ENCODE peak calls at places on chromosomes 4 and X, in six cellular contexts. G, A, Z, Q, I and U are unnamed samples.
A peak's percentile ranks its signal among the peaks of the same experiment; 100 is the strongest.

GRCh38 chr4:125522992-125523391 is 208.2 kb downstream of the FAT4 start:
- DNase-seq in Z (no peak), I (no peak), Q (no peak), A (no peak), G (no peak), U (no peak)

GRCh38 chr4:120977435-120977997 is 55.0 kb upstream of the PRDM5 start:
- DNase-seq in I (no peak), Z (peak; percentile 59), Q (peak; percentile 73), G (peak; percentile 33), A (peak; percentile 59), U (no peak)

GRCh38 chr4:78987683-78988082 is 48.4 kb upstream of the PAQR3 start:
- DNase-seq in Z (no peak), A (no peak), G (no peak), Q (no peak), I (no peak), U (no peak)

GRCh38 chrX:128816919-128817318 is 706.4 kb downstream of the SMARCA1 start:
- DNase-seq in Z (no peak), Q (no peak), A (no peak), G (no peak), I (no peak), U (no peak)

GRCh38 chr4:94758141-94758699 is 465 bp downstream of the BMPR1B start:
- DNase-seq in A (peak; percentile 49), Z (peak; percentile 33), I (peak; percentile 33), Q (peak; percentile 22), G (no peak), U (no peak)

GRCh38 chrX:73214366-73215094 is at the start of gene NAP1L2:
- DNase-seq in I (peak; percentile 51), A (peak; percentile 17), Q (peak; percentile 6), Z (peak; percentile 61), G (no peak), U (peak; percentile 12)

GRCh38 chr4:80535551-80535950 is 200.0 kb downstream of the CFAP299 start:
- DNase-seq in G (no peak), Q (no peak), Z (no peak), I (no peak), A (no peak), U (no peak)

GRCh38 chrX:149302705-149303104 is 202.4 kb downstream of the IDS start:
- DNase-seq in I (no peak), A (no peak), G (no peak), Q (no peak), Z (no peak), U (no peak)

GRCh38 chr4:71188197-71188625 is 150.6 kb upstream of the SLC4A4 start:
- DNase-seq in I (no peak), G (no peak), A (no peak), Q (no peak), Z (no peak), U (no peak)

GRCh38 chr4:187606581-187606980 is 389.0 kb upstream of the ZFP42 start:
- DNase-seq in Q (peak; percentile 72), I (no peak), A (peak; percentile 50), G (no peak), Z (peak; percentile 38), U (no peak)

GRCh38 chr4:43234626-43235025 is 342.1 kb downstream of the GRXCR1 start:
- DNase-seq in Z (no peak), A (no peak), Q (peak; percentile 66), I (no peak), G (no peak), U (no peak)

GRCh38 chr4:3174371-3175338 is 74.3 kb upstream of the MSANTD1 start:
- DNase-seq in G (no peak), Q (no peak), A (no peak), Z (no peak), I (no peak), U (no peak)

GRCh38 chrX:100654256-100654655 is 10.3 kb downstream of the SRPX2 start:
- DNase-seq in Z (peak; percentile 9), I (no peak), A (peak; percentile 46), G (no peak), Q (peak; percentile 48), U (no peak)

GRCh38 chr4:15706646-15707362 is 3.9 kb downstream of the BST1 start:
- DNase-seq in A (no peak), I (no peak), Q (peak; percentile 20), G (no peak), Z (no peak), U (no peak)

GRCh38 chrX:43595931-43596330 is 60.2 kb upstream of the MAOA start:
- DNase-seq in Z (no peak), G (no peak), I (no peak), A (no peak), Q (peak; percentile 58), U (no peak)

GRCh38 chr4:106277140-106277680 is 38.8 kb downstream of the TBCK start:
- DNase-seq in Q (no peak), I (no peak), A (peak; percentile 64), Z (no peak), G (no peak), U (no peak)

GRCh38 chrX:117972681-117973080 is 143.9 kb downstream of the KLHL13 start:
- DNase-seq in Q (no peak), G (no peak), A (peak; percentile 62), I (no peak), Z (no peak), U (no peak)

GRCh38 chrX:39418936-39419659 is 617.8 kb downstream of the MID1IP1 start:
- DNase-seq in Q (peak; percentile 14), I (no peak), A (peak; percentile 73), G (no peak), Z (peak; percentile 51), U (no peak)

GRCh38 chr4:140367738-140368137 is 5.7 kb upstream of the SCOC start:
- DNase-seq in A (peak; percentile 55), I (no peak), Z (no peak), Q (peak; percentile 3), G (peak; percentile 8), U (no peak)

GRCh38 chr4:51894246-51894645 is 51.3 kb downstream of the DCUN1D4 start:
- DNase-seq in A (peak; percentile 50), Q (peak; percentile 6), Z (no peak), I (no peak), G (no peak), U (no peak)

GRCh38 chrX:154802838-154803410 is 2.4 kb downstream of the MPP1 start:
- DNase-seq in A (no peak), I (no peak), Q (no peak), G (no peak), Z (no peak), U (no peak)
- H3K9me3 ChIP-seq in A (no peaks in the 10 kb centered on the region), I (no peaks in the 10 kb centered on the region), Q (no peaks in the 10 kb centered on the region), G (no peaks in the 10 kb centered on the region), Z (no peaks in the 10 kb centered on the region), U (no peaks in the 10 kb centered on the region)

GRCh38 chr4:91829531-91829930 is 474.2 kb upstream of the GRID2 start:
- DNase-seq in I (no peak), A (no peak), G (no peak), Q (peak; percentile 48), Z (no peak), U (no peak)

GRCh38 chr4:91827914-91828313 is 475.9 kb upstream of the GRID2 start:
- DNase-seq in I (no peak), G (no peak), A (no peak), Q (no peak), Z (no peak), U (no peak)

GRCh38 chr4:91826186-91826585 is 477.6 kb upstream of the GRID2 start:
- DNase-seq in Q (peak; percentile 56), I (no peak), Z (no peak), G (no peak), A (no peak), U (no peak)

DNA sequence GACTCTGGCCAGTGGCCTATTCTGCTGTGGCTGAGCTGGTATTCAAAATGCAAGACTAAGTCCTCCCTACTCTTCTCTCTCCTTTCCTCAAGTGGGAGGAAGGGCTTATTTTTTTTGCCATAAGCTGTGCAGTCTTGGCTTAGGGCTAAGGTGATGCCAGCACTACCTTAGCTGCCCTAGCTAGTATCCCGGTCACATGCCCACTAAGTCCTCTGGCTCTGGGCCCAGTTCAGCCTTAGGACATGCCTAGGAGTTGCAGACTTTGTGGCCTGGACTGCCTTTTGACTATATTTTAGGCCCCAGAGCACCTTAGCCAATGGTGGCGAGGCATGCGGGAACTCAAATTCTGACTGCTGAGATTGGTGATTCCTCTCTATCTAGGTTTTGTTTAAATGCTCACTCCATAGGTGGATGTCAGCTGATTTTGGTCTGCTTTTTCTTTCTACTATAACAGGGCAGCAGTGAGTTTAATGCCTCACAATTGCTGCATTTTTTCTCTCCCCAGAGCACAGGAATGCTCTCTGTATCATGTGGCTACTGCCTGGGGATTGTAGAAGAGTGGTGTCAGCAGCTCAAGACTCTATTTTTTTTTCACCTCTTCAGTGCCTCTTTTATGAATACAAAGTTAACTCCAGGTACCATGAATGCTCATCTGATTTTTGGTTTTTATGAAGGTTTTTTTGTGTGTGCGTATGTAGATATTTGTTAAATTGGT is 472.9 kb upstream of the GRID2 start:
- DNase-seq in I (no peak), Q (no peak), G (no peak), A (no peak), Z (no peak), U (no peak)
- H3K9me3 ChIP-seq in I (no peaks in the 10 kb centered on the region), Q (no peaks in the 10 kb centered on the region), G (peaks cover 17% of the 10 kb centered on the region), A (no peaks in the 10 kb centered on the region), Z (no peaks in the 10 kb centered on the region), U (peaks cover 6% of the 10 kb centered on the region)

DNA sequence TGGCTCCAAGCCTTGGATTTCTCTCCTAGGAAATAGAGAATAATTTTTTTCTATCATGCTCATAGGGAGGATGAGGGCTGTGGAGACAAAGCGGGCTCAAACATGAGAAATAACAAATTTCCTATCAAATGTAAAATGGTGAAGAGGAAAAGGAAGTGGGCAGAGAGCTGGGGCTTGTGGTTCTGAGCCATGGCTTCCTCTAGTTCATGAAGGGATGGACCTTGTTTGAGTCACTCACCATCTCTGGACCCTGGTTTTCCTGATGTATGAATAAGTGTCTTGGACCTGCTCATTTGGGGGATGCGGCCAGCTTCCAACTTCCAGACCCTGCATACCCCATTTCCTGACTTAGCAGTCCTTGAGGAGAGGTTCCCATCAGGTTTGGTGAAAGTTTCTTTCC is 63.0 kb downstream of the MSX1 start:
- DNase-seq in A (no peak), Z (no peak), G (no peak), I (no peak), Q (no peak), U (no peak)
- H3K9me3 ChIP-seq in A (no peaks in the 10 kb centered on the region), Z (no peaks in the 10 kb centered on the region), G (no peaks in the 10 kb centered on the region), I (no peaks in the 10 kb centered on the region), Q (no peaks in the 10 kb centered on the region), U (no peaks in the 10 kb centered on the region)

GRCh38 chr4:40811886-40812857 is 62.4 kb downstream of the NSUN7 start:
- DNase-seq in Q (peak; percentile 54), I (no peak), G (no peak), Z (peak; percentile 30), A (no peak), U (no peak)
- H3K9me3 ChIP-seq in Q (no peaks in the 10 kb centered on the region), I (no peaks in the 10 kb centered on the region), G (no peaks in the 10 kb centered on the region), Z (no peaks in the 10 kb centered on the region), A (no peaks in the 10 kb centered on the region), U (no peaks in the 10 kb centered on the region)